ENCODE peak calls at places on chromosome 18, in four cellular contexts. M is WTC11, I is pancreas, Z is A549. A is an unnamed sample.

GRCh38 chr18:63152791-63153190 is 166.8 kb downstream of the BCL2 start:
- DNase-seq in I (no peak), Z (no peak), M (no peak), A (no peak)

GRCh38 chr18:44727291-44727690 is 46.6 kb downstream of the SETBP1 start:
- DNase-seq in I (no peak), Z (no peak), M (no peak), A (no peak)

GRCh38 chr18:23377669-23378469 is 75.2 kb upstream of the RIOK3 start:
- DNase-seq in M (no peak), I (no peak), Z (peak; percentile 51), A (no peak)

GRCh38 chr18:41389936-41390667 is 564.9 kb upstream of the PIK3C3 start:
- DNase-seq in Z (no peak), I (no peak), M (no peak), A (no peak)

GRCh38 chr18:13823707-13824395 is at the start of gene MC5R:
- DNase-seq in Z (peak; percentile 21), I (peak; percentile 65), M (peak; percentile 82), A (peak; percentile 81)

GRCh38 chr18:63817441-63818051 is 42.3 kb downstream of the SERPINB7 start:
- DNase-seq in I (no peak), Z (no peak), M (no peak), A (no peak)

GRCh38 chr18:8515142-8515865 is 93.9 kb upstream of the RAB12 start:
- DNase-seq in M (no peak), Z (no peak), I (no peak), A (no peak)

GRCh38 chr18:72544092-72544886 is at the start of gene CBLN2:
- DNase-seq in Z (peak; percentile 58), M (peak; percentile 73), I (peak; percentile 49), A (peak; percentile 89)

GRCh38 chr18:36714476-36714875 is 114.3 kb downstream of the TPGS2 start:
- DNase-seq in M (no peak), I (no peak), Z (no peak), A (no peak)
- TF ChIP-seq CTCF in M (no peak), I (no peak), Z (no peak), A (no peak)

DNA sequence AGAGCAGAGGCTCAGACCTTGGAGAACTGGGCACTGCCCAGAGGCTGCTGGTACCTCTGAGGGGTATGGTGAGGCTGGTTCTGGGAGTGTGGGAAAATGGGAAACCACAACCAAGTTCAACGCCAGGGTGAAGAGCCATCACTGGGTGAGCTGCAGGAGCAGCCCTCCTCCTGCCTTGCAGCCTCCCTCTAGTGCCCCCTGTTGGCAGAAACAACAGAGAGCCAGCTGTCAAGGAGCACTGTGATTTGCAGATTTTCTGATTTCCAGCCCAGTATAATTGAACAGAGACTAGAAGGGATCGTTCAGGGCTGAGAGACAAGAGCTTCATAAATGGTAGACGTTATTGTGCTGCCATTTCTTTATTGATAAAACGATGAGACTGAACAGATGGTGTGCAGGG is 50.5 kb downstream of the MAPK4 start:
- DNase-seq in I (no peak), M (peak; percentile 26), Z (peak; percentile 7), A (no peak)
- TF ChIP-seq CTCF in I (no peak), M (no peak), Z (no peak), A (peak; percentile 16)

GRCh38 chr18:74965682-74966081 is 243.3 kb downstream of the PTGR3 start:
- DNase-seq in M (no peak), I (no peak), Z (no peak), A (no peak)

DNA sequence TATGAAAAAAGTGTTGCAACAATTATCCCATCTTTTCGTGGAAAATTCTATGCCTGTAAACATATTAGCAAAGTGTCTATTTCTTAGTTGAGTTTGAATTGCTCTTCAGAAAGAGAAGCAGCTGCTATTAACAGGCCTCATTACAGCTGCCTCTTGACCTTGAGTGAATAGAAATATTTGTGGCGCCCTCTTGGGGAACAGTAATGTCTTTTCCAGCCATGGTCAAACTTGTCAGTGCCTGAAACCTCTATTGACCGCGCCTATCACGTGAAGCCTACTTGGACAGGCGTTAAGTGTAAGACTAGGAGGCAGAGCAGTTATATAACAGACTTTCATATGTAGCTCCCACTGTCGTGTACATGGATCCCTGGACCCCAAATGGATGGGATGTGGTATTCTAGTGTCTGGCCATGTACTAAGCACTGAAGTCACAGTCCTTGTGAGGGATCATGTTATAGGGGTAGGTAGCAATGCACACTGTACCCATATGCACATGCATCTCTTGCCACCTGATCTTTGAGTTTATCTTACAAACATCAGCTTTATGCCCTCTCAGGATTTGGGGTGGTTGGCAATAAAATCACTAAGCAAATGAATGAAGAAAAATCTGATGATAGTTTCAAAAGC is 245.0 kb downstream of the PTGR3 start:
- DNase-seq in M (peak; percentile 21), I (peak; percentile 45), Z (peak; percentile 47), A (peak; percentile 43)
- TF ChIP-seq CTCF in M (no peak), I (no peak), Z (peak; percentile 40), A (peak; percentile 60)

GRCh38 chr18:33232318-33232626 is 208.2 kb downstream of the CCDC178 start:
- DNase-seq in M (no peak), I (no peak), Z (no peak), A (no peak)

DNA sequence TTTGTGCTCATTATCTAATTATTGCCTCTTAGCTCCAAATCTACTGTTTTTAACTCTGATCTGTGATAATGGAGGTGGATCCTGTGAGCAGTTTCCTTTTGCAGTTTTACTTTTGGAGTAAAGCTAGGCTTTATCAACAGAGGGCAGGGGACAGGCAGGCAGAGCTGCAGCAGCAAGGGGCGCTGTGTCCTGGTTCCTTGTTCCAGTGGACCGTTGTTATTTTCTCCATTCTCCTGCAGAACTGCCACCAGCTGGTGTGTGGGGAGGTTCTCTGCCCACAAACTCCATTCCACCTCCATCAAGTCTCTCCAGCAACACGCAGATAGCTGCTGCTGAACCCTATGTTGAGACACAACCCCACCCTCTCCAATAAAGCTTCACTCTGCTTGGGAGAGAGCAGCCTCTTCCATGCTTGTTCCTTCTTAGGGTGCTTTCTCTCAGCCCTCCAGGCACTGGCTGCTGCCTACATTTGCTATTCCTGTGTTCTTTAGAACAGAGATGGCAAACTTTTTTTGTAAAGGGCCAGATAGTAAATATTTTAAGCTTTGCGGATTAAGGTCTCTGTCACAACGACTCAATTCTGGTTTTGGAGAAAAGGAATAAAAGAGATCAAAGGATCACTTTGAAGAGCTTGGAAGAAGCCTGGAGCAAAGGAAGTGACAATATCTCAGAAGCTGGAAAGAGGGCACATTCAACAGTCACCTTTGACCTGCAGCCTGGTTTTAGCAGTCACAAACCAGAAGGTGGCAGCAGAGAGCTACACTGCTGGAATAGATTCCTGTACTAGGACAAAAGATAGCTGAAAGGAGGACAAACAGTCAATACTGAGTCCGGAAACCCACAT is 208.8 kb downstream of the CCDC178 start:
- DNase-seq in Z (peak; percentile 54), I (peak; percentile 78), M (peak; percentile 88), A (peak; percentile 77)
- TF ChIP-seq CTCF in Z (peak; percentile 60), I (peak; percentile 81), M (peak; percentile 86), A (peak; percentile 92)

GRCh38 chr18:59861963-59862819 is 37.6 kb upstream of the PMAIP1 start:
- DNase-seq in I (no peak), M (no peak), Z (no peak), A (no peak)
- TF ChIP-seq CTCF in I (no peak), M (no peak), Z (no peak), A (no peak)

A was measured in Calu3.